ENCODE peak calls at places on chromosomes 11 and 22, in eight cellular contexts. O, B, Q, P, M, H, N and A are unnamed samples.

GRCh38 chr22:49209452-49210195 is 618.0 kb downstream of the BRD1 start:
- DNase-seq in O (no peak), B (no peak), Q (no peak), P (no peak), M (no peak), H (peak), N (no peak), A (no peak)

GRCh38 chr11:113644605-113645004 is 61.5 kb downstream of the TMPRSS5 start:
- DNase-seq in O (no peak), B (no peak), Q (no peak), P (no peak), M (no peak), H (no peak), N (no peak), A (no peak)

GRCh38 chr11:31689559-31689958 is 121.6 kb downstream of the PAX6 start:
- DNase-seq in O (no peak), B (no peak), Q (no peak), P (no peak), M (no peak), H (no peak), N (no peak), A (no peak)

GRCh38 chr11:134682577-134682976 is 270.5 kb upstream of the B3GAT1 start:
- DNase-seq in O (no peak), B (no peak), Q (no peak), P (no peak), M (no peak), H (no peak), N (no peak), A (no peak)

GRCh38 chr11:73931039-73931645 is 19.7 kb upstream of the DNAJB13 start:
- DNase-seq in O (no peak), B (no peak), Q (peak), P (no peak), M (no peak), H (peak), N (peak), A (peak)

GRCh38 chr11:10499452-10500262 is 41.3 kb downstream of the RNF141 start:
- DNase-seq in O (no peak), B (no peak), Q (no peak), P (no peak), M (no peak), H (no peak), N (no peak), A (no peak)

GRCh38 chr22:17785185-17786184 is 11.2 kb upstream of the BID start:
- DNase-seq in O (peak), B (no peak), Q (peak), P (peak), M (peak), H (peak), N (no peak), A (peak)

GRCh38 chr11:15223318-15223717 is 108.6 kb downstream of the INSC start:
- DNase-seq in O (no peak), B (no peak), Q (no peak), P (no peak), M (no peak), H (no peak), N (peak), A (no peak)

GRCh38 chr11:66264893-66265292 is 3.5 kb upstream of the RAB1B start:
- DNase-seq in O (no peak), B (no peak), Q (peak), P (peak), M (peak), H (no peak), N (no peak), A (no peak)

GRCh38 chr11:27443746-27444465 is 28.7 kb downstream of the LGR4 start:
- DNase-seq in O (no peak), B (no peak), Q (no peak), P (no peak), M (no peak), H (no peak), N (no peak), A (no peak)

GRCh38 chr11:102276302-102277182 is 40.7 kb upstream of the BIRC3 start:
- DNase-seq in O (no peak), B (no peak), Q (no peak), P (no peak), M (no peak), H (no peak), N (no peak), A (no peak)

GRCh38 chr11:83702795-83703194 is 416.6 kb upstream of the CCDC90B start:
- DNase-seq in O (no peak), B (no peak), Q (no peak), P (no peak), M (no peak), H (no peak), N (no peak), A (no peak)

GRCh38 chr11:101048479-101048878 is 81.1 kb downstream of the PGR start:
- DNase-seq in O (no peak), B (no peak), Q (no peak), P (no peak), M (no peak), H (no peak), N (no peak), A (no peak)

GRCh38 chr11:122851366-122852011 is 13.2 kb downstream of the CRTAM start:
- DNase-seq in O (no peak), B (no peak), Q (peak), P (no peak), M (no peak), H (no peak), N (no peak), A (no peak)

GRCh38 chr22:22941831-22942510 is 54.4 kb downstream of the IGLL5 start:
- DNase-seq in O (peak), B (no peak), Q (peak), P (peak), M (no peak), H (peak), N (no peak), A (no peak)

GRCh38 chr11:57624864-57625263 is 24.8 kb downstream of the YPEL4 start:
- DNase-seq in O (no peak), B (no peak), Q (no peak), P (no peak), M (no peak), H (no peak), N (no peak), A (no peak)